ENCODE peak calls at places on chromosome X, in four cellular contexts. V is heart right ventricle, C is fibroblast of lung, E is Peyer's patch. K is an unnamed sample.

GRCh38 chrX:48541140-48541814 is 1.8 kb downstream of the TBC1D25 start:
- DNase-seq in V (no peak), C (no peak), E (no peak), K (no peak)

GRCh38 chrX:11648705-11649519 is 16.8 kb downstream of the ARHGAP6 start:
- DNase-seq in V (no peak), C (no peak), E (no peak), K (no peak)

GRCh38 chrX:111098874-111099273 is 2.9 kb downstream of the PAK3 start:
- DNase-seq in V (peak; percentile 23), C (peak; percentile 3), E (no peak), K (peak; percentile 51)

GRCh38 chrX:152989292-152989658 is 4.6 kb downstream of the PNMA5 start:
- DNase-seq in V (no peak), C (no peak), E (no peak), K (no peak)

GRCh38 chrX:47030339-47030738 is 47.9 kb upstream of the RGN start:
- DNase-seq in V (no peak), C (peak; percentile 80), E (no peak), K (peak; percentile 11)

GRCh38 chrX:47687249-47687648 is 28.3 kb upstream of the UXT start:
- DNase-seq in V (no peak), C (no peak), E (no peak), K (no peak)

GRCh38 chrX:21440911-21441310 is 66.7 kb downstream of the CNKSR2 start:
- DNase-seq in V (no peak), C (no peak), E (no peak), K (no peak)

GRCh38 chrX:54043696-54044125 is 562 bp downstream of the PHF8 start:
- DNase-seq in V (peak; percentile 52), C (no peak), E (no peak), K (no peak)

GRCh38 chrX:477441-478012 is 90.8 kb upstream of the PPP2R3B start:
- DNase-seq in V (no peak), C (no peak), E (no peak), K (no peak)

GRCh38 chrX:37879692-37880091 is 32.3 kb upstream of the DYNLT3 start:
- DNase-seq in V (no peak), C (no peak), E (no peak), K (no peak)

GRCh38 chrX:51878056-51878455 is 15.4 kb upstream of the MAGED1 start:
- DNase-seq in V (no peak), C (no peak), E (no peak), K (no peak)

GRCh38 chrX:115892056-115892708 is 278.4 kb upstream of the AGTR2 start:
- DNase-seq in V (no peak), C (no peak), E (peak; percentile 63), K (no peak)

GRCh38 chrX:112786076-112786475 is 54.6 kb downstream of the AMOT start:
- DNase-seq in V (no peak), C (no peak), E (no peak), K (no peak)

GRCh38 chrX:84160736-84161135 is 27.3 kb downstream of the RPS6KA6 start:
- DNase-seq in V (no peak), C (no peak), E (no peak), K (no peak)

GRCh38 chrX:26442340-26442739 is 226.4 kb downstream of the MAGEB5 start:
- DNase-seq in V (no peak), C (peak; percentile 40), E (no peak), K (no peak)

GRCh38 chrX:31435592-31435991 is 363.8 kb upstream of the FTHL17 start:
- DNase-seq in V (peak; percentile 10), C (peak; percentile 17), E (peak; percentile 58), K (no peak)

GRCh38 chrX:150683536-150684146 is 9.6 kb upstream of the MTMR1 start:
- DNase-seq in V (no peak), C (peak; percentile 49), E (no peak), K (no peak)

GRCh38 chrX:153209347-153209746 is 30.3 kb downstream of the MAGEA1 start:
- DNase-seq in V (no peak), C (peak; percentile 13), E (no peak), K (no peak)

GRCh38 chrX:77087529-77088169 is 359.5 kb upstream of the FGF16 start:
- DNase-seq in V (no peak), C (peak; percentile 25), E (no peak), K (no peak)

GRCh38 chrX:153763298-153763932 is 634 bp upstream of the PLXNB3 start:
- DNase-seq in V (peak; percentile 2), C (no peak), E (peak; percentile 23), K (no peak)

GRCh38 chrX:100083146-100083715 is 326.8 kb downstream of the PCDH19 start:
- DNase-seq in V (no peak), C (no peak), E (no peak), K (no peak)

GRCh38 chrX:17412692-17413091 is 37.7 kb downstream of the NHS start:
- DNase-seq in V (no peak), C (peak; percentile 80), E (no peak), K (no peak)

GRCh38 chrX:17409566-17410290 is 34.7 kb downstream of the NHS start:
- DNase-seq in V (no peak), C (no peak), E (no peak), K (no peak)

GRCh38 chrX:17414057-17414658 is 39.2 kb downstream of the NHS start:
- DNase-seq in V (no peak), C (no peak), E (no peak), K (no peak)

GRCh38 chrX:17413228-17413627 is 38.2 kb downstream of the NHS start:
- DNase-seq in V (no peak), C (peak; percentile 94), E (no peak), K (no peak)

DNA sequence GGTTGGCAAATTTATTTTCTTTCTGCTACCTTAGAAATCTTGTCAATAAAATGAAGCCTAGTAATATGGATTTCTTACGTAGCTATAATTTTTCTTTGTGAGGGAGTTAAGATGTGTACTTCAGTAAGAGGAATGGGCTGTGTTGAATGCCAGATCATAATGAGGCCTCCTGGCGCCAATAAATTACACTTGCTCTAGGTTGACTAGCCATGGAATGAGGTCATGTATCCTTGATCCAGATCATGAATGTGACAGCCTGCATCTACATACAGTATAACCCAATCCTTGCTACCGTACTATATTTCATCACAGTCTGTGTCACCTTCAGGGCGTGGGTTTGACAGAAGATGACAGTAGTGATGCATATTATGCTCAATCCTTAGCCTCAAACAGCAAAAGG is 36.2 kb downstream of the NHS start:
- DNase-seq in V (no peak), C (no peak), E (no peak), K (no peak)
- H3K9me3 ChIP-seq in V (no peaks in the 10 kb centered on the region), C (no peaks in the 10 kb centered on the region), E (no peaks in the 10 kb centered on the region), K (no peaks in the 10 kb centered on the region)

DNA sequence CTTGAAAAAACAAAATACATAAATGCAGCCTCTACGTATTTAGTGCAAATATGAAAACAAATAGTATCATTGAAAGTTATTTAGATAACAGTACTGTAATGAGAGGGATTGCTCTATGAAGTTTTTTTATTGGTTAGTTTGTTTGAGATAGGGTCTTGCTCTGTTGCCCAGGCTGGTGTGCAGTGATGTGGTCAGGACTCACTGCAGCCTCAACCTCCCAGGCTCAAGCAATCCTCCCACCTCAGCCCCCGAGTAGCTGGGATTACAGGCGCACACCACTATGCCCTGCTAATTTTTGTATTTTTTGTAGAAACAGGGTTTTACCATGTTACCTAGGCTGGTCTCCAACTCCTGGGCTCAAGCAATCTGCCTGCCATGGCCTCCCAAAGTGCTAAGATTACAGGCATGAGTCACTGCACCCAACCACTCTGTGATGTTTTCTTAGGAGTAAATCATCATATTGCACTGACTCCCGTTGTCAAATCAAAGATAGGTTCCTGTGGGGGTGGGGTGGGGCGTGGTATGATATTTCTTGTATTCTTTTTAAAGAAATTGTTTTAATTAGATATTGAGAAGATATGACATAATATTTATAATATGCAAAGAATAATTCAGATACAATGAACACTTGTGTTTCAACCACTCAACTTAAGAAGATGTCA is 75.8 kb downstream of the ATG4A start:
- DNase-seq in V (no peak), C (peak; percentile 55), E (no peak), K (no peak)
- H3K27ac ChIP-seq in V (no peak overlapping the region), C (no peak overlapping the region), E (no peak overlapping the region), K (no peak overlapping the region)

DNA sequence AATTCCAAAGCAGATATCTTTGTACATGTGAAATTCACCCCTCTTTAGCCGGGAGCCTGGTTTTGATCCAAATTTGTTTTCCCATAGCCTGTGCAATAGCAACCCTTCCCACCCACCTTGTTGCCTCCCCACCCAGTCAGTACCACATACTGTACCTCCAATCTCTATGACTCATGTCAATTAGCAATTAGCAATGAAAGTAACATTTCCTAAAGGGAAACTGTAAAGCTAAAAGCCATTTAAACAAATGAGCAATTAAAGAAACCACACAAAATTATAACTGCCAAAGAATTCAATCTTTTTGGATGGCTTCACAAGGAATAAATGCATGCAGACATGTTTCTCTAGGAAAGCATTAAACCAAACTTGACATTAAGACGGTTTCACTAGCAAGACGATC is 169.0 kb upstream of the MAP3K15 start:
- DNase-seq in V (no peak), C (no peak), E (no peak), K (no peak)
- H3K4me1 ChIP-seq in V (peaks cover 38% of the 10 kb centered on the region), C (peaks cover 5% of the 10 kb centered on the region), E (no peaks in the 10 kb centered on the region), K (peaks cover 37% of the 10 kb centered on the region)

GRCh38 chrX:55598333-55598732 is 24.9 kb upstream of the FOXR2 start:
- DNase-seq in V (no peak), C (no peak), E (no peak), K (no peak)

GRCh38 chrX:55593756-55594257 is 29.4 kb upstream of the FOXR2 start:
- DNase-seq in V (no peak), C (no peak), E (no peak), K (no peak)

GRCh38 chrX:55593296-55593695 is 29.9 kb upstream of the FOXR2 start:
- DNase-seq in V (no peak), C (no peak), E (no peak), K (no peak)
- H3K9me3 ChIP-seq in V (no peaks in the 10 kb centered on the region), C (no peaks in the 10 kb centered on the region), E (no peaks in the 10 kb centered on the region), K (no peaks in the 10 kb centered on the region)

GRCh38 chrX:13275031-13275430 is 44.8 kb downstream of the ATXN3L start:
- DNase-seq in V (no peak), C (no peak), E (no peak), K (no peak)

GRCh38 chrX:13266641-13267420 is 53.0 kb downstream of the ATXN3L start:
- DNase-seq in V (no peak), C (no peak), E (no peak), K (no peak)

GRCh38 chrX:13272426-13272825 is 47.4 kb downstream of the ATXN3L start:
- DNase-seq in V (no peak), C (no peak), E (no peak), K (no peak)

GRCh38 chrX:13268874-13269273 is 51.0 kb downstream of the ATXN3L start:
- DNase-seq in V (no peak), C (no peak), E (no peak), K (no peak)

DNA sequence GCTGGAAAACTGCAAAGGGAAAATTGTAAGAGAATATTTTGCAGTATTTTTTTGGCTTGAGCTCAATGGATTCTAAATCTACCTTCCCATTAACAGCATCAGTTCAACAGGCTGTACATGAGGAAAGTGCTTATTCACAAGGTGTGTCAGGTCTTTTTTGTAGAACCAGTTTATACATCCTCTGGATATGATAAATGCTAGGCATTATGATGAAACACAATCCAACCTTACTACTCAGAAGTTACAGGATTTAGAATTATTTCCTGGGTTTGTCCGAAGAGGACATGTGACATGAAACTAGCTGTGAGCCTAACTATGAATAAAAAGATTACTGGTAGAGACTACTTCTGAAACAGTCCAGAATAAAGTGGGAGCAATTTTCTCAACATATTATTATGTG is 49.5 kb downstream of the ATXN3L start:
- DNase-seq in V (no peak), C (no peak), E (no peak), K (no peak)
- H3K27ac ChIP-seq in V (no peak overlapping the region), C (no peak overlapping the region), E (no peak overlapping the region), K (no peak overlapping the region)

K was measured in CD8-positive, alpha-beta T cell.